ENCODE peak calls at places on chromosomes 5 and 9, in four cellular contexts. N is adipocyte, A is lung, E is GM23248. S is an unnamed sample. For H3K27me3, the result is how much of the 10 kb centered on the place peaks cover.

GRCh38 chr9:84773023-84773422 is 103.5 kb downstream of the NTRK2 start:
- DNase-seq in A (no peak), N (no peak), E (peak), S (no peak)

GRCh38 chr5:116532762-116533525 is 41.7 kb downstream of the SEMA6A start:
- DNase-seq in N (no peak), A (no peak), E (no peak), S (peak)

GRCh38 chr5:15957124-15957523 is 222.5 kb downstream of the MARCHF11 start:
- DNase-seq in N (no peak), E (no peak), A (no peak), S (no peak)

GRCh38 chr5:145236127-145236526 is 599.0 kb downstream of the PRELID2 start:
- DNase-seq in A (no peak), N (no peak), E (peak), S (no peak)

GRCh38 chr9:77838986-77839385 is 190.9 kb upstream of the GNA14 start:
- DNase-seq in A (no peak), E (peak), N (no peak), S (no peak)

GRCh38 chr5:173247050-173247449 is 12.0 kb upstream of the NKX2-5 start:
- DNase-seq in N (no peak), A (no peak), E (no peak), S (no peak)

GRCh38 chr5:147558826-147559225 is 49.0 kb upstream of the DPYSL3 start:
- DNase-seq in A (peak), E (peak), N (peak), S (peak)

GRCh38 chr9:132439153-132439552 is 29.1 kb downstream of the CFAP77 start:
- DNase-seq in E (no peak), A (no peak), N (no peak), S (no peak)

GRCh38 chr5:147973086-147973485 is 66.7 kb upstream of the C5orf46 start:
- DNase-seq in E (no peak), A (no peak), N (no peak), S (peak)

GRCh38 chr9:74379718-74380117 is 117.4 kb upstream of the RORB start:
- DNase-seq in E (no peak), A (no peak), N (no peak), S (peak)

GRCh38 chr9:18710089-18710488 is 236.1 kb downstream of the ADAMTSL1 start:
- DNase-seq in A (no peak), E (peak), N (peak), S (no peak)

GRCh38 chr5:170254056-170254455 is 21.3 kb downstream of the C5orf58 start:
- DNase-seq in N (no peak), A (no peak), E (no peak), S (no peak)

GRCh38 chr5:149452665-149453617 is 73.8 kb upstream of the IL17B start:
- DNase-seq in N (peak), A (no peak), E (peak), S (peak)

GRCh38 chr5:143143973-143144372 is 259.5 kb downstream of the NR3C1 start:
- DNase-seq in N (peak), A (no peak), E (peak), S (no peak)

GRCh38 chr9:137492464-137493162 is 33.5 kb upstream of the NSMF start:
- DNase-seq in E (peak), A (no peak), N (no peak), S (peak)

GRCh38 chr9:86202338-86202882 is 57.0 kb downstream of the C9orf153 start:
- DNase-seq in E (peak), A (no peak), N (peak), S (peak)

GRCh38 chr9:137619240-137620090 is 660 bp downstream of the EHMT1 start:
- DNase-seq in A (peak), E (peak), N (peak), S (peak)

GRCh38 chr5:98827161-98827560 is 53.7 kb downstream of the RGMB start:
- DNase-seq in E (peak), A (no peak), N (peak), S (peak)

GRCh38 chr9:127733609-127734008 is 1.5 kb downstream of the TOR2A start:
- DNase-seq in N (no peak), A (no peak), E (no peak), S (no peak)

GRCh38 chr5:88827997-88828396 is 55.0 kb downstream of the MEF2C start:
- DNase-seq in N (peak), A (no peak), E (peak), S (no peak)

GRCh38 chr5:105868038-105868775 is 1802.5 kb downstream of the EFNA5 start:
- DNase-seq in A (no peak), E (peak), N (peak), S (peak)

GRCh38 chr9:135255843-135256567 is 168.5 kb downstream of the OLFM1 start:
- DNase-seq in N (no peak), A (no peak), E (no peak), S (no peak)
- H3K27me3 ChIP-seq in N (under half), A (under half), E (under half), S (under half)

GRCh38 chr5:38433160-38433861 is 123.1 kb downstream of the LIFR start:
- DNase-seq in E (peak), A (no peak), N (peak), S (peak)
- H3K27me3 ChIP-seq in E (under half), A (under half), N (under half), S (under half)

DNA sequence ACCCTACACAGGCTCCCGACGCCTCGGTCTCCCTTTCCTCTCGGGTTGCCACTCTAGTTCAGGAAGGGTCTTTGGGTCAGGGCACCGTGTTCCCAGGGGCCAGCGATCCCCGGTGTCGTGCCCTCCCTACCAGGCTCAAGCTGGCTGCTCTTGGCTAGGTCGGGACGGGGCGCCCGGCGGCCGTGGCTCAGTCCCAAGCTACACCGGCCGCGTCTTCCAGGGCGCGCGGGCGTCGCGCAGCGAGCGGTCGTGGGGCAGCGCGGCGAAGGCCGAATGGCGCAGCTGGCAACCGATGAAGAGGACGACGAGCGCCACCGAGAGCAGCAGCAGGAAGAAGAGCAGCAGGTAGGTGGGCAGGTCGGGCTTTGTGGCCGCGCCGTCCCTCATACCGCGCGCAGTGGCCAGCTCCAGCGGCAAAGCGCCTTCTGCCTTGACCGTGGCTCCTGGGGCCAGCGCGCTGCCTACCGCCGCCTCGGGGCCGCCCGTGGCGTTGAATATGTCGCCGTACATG is 892 bp downstream of the SMIM32 start:
- DNase-seq in N (peak), E (peak), A (no peak), S (no peak)
- H3K27me3 ChIP-seq in N (under half), E (under half), A (under half), S (under half)

DNA sequence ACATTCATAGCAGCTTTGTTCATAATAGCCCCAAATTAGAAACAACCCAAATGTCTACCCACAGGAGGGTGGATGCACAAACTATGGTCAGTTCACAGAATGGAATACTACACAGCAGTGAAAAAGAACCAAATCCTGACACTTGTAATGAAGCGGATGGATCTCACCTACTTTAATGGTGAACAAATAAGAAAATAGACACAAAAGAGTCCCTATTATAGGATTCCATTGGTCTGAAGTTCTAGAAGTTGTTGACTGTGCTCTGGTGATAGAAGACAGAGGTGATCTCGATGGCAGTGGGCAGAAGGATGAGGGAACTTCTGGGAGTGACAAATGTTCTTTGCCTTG is 20.6 kb upstream of the LAMC3 start:
- DNase-seq in A (no peak), E (no peak), N (no peak), S (no peak)
- H3K27me3 ChIP-seq in A (under half), E (under half), N (under half), S (under half)

DNA sequence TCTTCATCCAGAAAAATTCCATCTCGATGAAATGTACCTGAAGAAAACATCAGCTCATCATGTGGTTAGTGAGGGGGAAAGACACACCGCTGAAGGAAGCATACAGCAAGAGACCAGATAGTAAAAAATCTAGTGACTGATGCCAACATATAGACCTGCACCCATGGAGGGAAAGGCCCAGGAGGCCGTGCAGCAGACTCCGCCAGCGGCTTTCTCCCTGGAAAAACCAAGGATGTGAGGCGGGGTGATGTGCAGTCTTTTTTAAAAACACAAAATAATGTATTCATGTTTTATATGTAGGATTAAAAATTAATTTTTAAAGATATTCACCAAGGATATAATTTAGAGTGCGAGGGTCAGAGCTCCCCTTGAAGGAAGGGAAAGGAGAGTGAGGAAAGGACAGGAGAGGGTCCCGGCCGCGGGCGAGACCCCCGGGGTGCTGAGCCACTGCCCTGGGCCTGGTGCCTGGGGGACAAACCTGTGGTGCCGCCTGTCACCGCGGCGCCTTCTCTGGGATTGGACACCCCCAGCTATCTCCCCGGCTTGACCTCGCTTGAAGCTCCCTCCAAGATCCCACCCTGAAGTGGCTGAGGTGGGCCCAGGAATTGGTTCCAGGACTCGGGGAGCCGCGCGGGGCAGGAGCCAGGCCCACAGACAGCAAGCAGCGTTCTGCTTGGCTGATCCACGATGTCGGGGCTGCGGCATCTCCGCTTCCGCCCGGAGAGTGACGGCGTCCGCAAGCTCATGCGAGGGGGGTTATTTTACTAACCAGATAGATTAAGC is 12.1 kb upstream of the UNC5A start:
- DNase-seq in A (no peak), E (no peak), N (no peak), S (no peak)
- H3K27me3 ChIP-seq in A (under half), E (under half), N (half or more), S (under half)